ENCODE peak calls at places on chromosomes 2 and 18, in eight cellular contexts. G, X, M, T, D, E, L and H are unnamed samples.

GRCh38 chr2:59462418-59463197 is 1090.8 kb downstream of the BCL11A start:
- DNase-seq in G (no peak), X (no peak), M (no peak), T (no peak), D (no peak), E (no peak), L (no peak), H (no peak)

GRCh38 chr2:240591226-240591625 is 4.7 kb downstream of the CAPN10 start:
- DNase-seq in G (no peak), X (no peak), M (no peak), T (no peak), D (peak), E (no peak), L (no peak), H (no peak)

GRCh38 chr2:28387082-28387960 is 5.3 kb upstream of the FOSL2 start:
- DNase-seq in G (no peak), X (no peak), M (no peak), T (no peak), D (peak), E (no peak), L (no peak), H (no peak)

GRCh38 chr2:216695401-216695821 is at the start of gene IGFBP5:
- DNase-seq in G (peak), X (no peak), M (peak), T (peak), D (no peak), E (no peak), L (peak), H (peak)

GRCh38 chr18:1627494-1627893 is 722.8 kb downstream of the ADCYAP1 start:
- DNase-seq in G (no peak), X (no peak), M (no peak), T (no peak), D (no peak), E (no peak), L (no peak), H (no peak)

GRCh38 chr18:54296017-54296416 is 26.7 kb downstream of the POLI start:
- DNase-seq in G (no peak), X (no peak), M (no peak), T (peak), D (no peak), E (no peak), L (no peak), H (no peak)

GRCh38 chr2:116719841-116720240 is 1094.7 kb upstream of the DDX18 start:
- DNase-seq in G (no peak), X (no peak), M (no peak), T (no peak), D (no peak), E (no peak), L (peak), H (no peak)

GRCh38 chr2:55140316-55141219 is 90.3 kb upstream of the RTN4 start:
- DNase-seq in G (no peak), X (no peak), M (no peak), T (no peak), D (no peak), E (no peak), L (no peak), H (no peak)

GRCh38 chr2:95012881-95013550 is 12.5 kb upstream of the MAL start:
- DNase-seq in G (no peak), X (no peak), M (peak), T (no peak), D (peak), E (no peak), L (no peak), H (no peak)